ENCODE peak calls at places on chromosomes 12 and 14, in nine cellular contexts. S, T, D, U, G, E, J, C and B are unnamed samples.

GRCh38 chr12:3103806-3104205 is 26.6 kb downstream of the TSPAN9 start:
- ATAC-seq in C (no peak), J (no peak), D (no peak), T (no peak), E (no peak), U (peak), G (no peak), S (no peak), B (no peak)

GRCh38 chr14:95317817-95318343 is 1.8 kb downstream of the CLMN start:
- ATAC-seq in U (no peak), J (no peak), S (no peak), E (no peak), C (no peak), D (no peak), G (no peak), T (no peak), B (no peak)

GRCh38 chr12:21471294-21471693 is 30.1 kb downstream of the RECQL start:
- ATAC-seq in J (no peak), U (no peak), E (no peak), C (no peak), G (no peak), S (no peak), T (no peak), D (no peak), B (no peak)

GRCh38 chr12:109763201-109763841 is 49.7 kb downstream of the FAM222A start:
- ATAC-seq in D (peak), S (no peak), U (peak), T (no peak), E (peak), C (no peak), J (no peak), G (peak), B (peak)

GRCh38 chr12:116551952-116552749 is 7.0 kb upstream of the MAP1LC3B2 start:
- ATAC-seq in E (peak), G (peak), U (peak), S (peak), D (peak), J (no peak), T (no peak), C (peak), B (peak)

GRCh38 chr14:92973265-92973797 is 50.4 kb downstream of the CHGA start:
- ATAC-seq in C (peak), T (no peak), G (no peak), E (no peak), U (peak), J (peak), S (peak), D (no peak), B (no peak)

GRCh38 chr12:25581067-25581466 is 28.0 kb upstream of the LMNTD1 start:
- ATAC-seq in U (no peak), D (no peak), G (no peak), S (no peak), C (no peak), E (no peak), T (no peak), J (no peak), B (no peak)

GRCh38 chr12:11698729-11699128 is 49.3 kb downstream of the ETV6 start:
- ATAC-seq in J (no peak), U (peak), G (no peak), S (no peak), T (no peak), D (no peak), C (no peak), E (no peak), B (no peak)

GRCh38 chr12:54535474-54535873 is 13.9 kb upstream of the PDE1B start:
- ATAC-seq in C (no peak), D (peak), E (no peak), J (no peak), T (no peak), U (no peak), G (peak), S (no peak), B (peak)

GRCh38 chr14:90508536-90509254 is 111.9 kb downstream of the CALM1 start:
- ATAC-seq in U (peak), J (no peak), E (no peak), S (no peak), T (no peak), C (no peak), G (no peak), D (no peak), B (no peak)

GRCh38 chr12:15979096-15980091 is 68.3 kb downstream of the DERA start:
- ATAC-seq in E (no peak), C (peak), U (peak), J (no peak), S (peak), G (no peak), D (peak), T (no peak), B (no peak)

GRCh38 chr14:85248881-85249635 is 280.9 kb upstream of the FLRT2 start:
- ATAC-seq in C (no peak), G (no peak), D (no peak), T (no peak), U (no peak), S (no peak), E (no peak), J (no peak), B (no peak)

GRCh38 chr12:130521375-130522124 is 183.9 kb downstream of the PIWIL1 start:
- ATAC-seq in C (no peak), S (no peak), J (no peak), G (no peak), E (no peak), D (no peak), U (no peak), T (no peak), B (no peak)